ENCODE peak calls at places on chromosome 5, in ten cellular contexts. H is GM23248; O is effector memory CD8-positive, alpha-beta T cell; E is fibroblast of lung; M is activated effector memory CD4-positive, alpha-beta T cell treated with Interleukin-2 at 50 U/mL for 16 hours; F is epithelial cell of prostate; W is smooth muscle cell of the brain vasculature; S is NCI-H1436; D is skeletal muscle cell; U is Right ventricle myocardium superior. P is an unnamed sample.

GRCh38 chr5:129378961-129379360 is 81.1 kb upstream of the ADAMTS19 start:
- DNase-seq in H (no peak), O (no peak), E (no peak), M (no peak), F (no peak), W (no peak), S (no peak), D (no peak), U (no peak), P (no peak)

GRCh38 chr5:101068298-101068697 is 165.2 kb upstream of the ST8SIA4 start:
- DNase-seq in H (no peak), O (no peak), E (no peak), M (no peak), F (no peak), W (no peak), S (no peak), D (no peak), U (no peak), P (no peak)

GRCh38 chr5:36723921-36724320 is 117.5 kb downstream of the SLC1A3 start:
- DNase-seq in H (no peak), O (no peak), E (no peak), M (no peak), F (no peak), W (no peak), S (no peak), D (no peak), U (no peak), P (no peak)

GRCh38 chr5:54876-55569 is 36.9 kb upstream of the PLEKHG4B start:
- DNase-seq in H (no peak), O (no peak), E (no peak), M (no peak), F (no peak), W (no peak), S (no peak), D (no peak), U (peak), P (no peak)

GRCh38 chr5:93245226-93245625 is 335.8 kb downstream of the NR2F1-AS1 start:
- DNase-seq in H (no peak), O (no peak), E (no peak), M (no peak), F (no peak), W (no peak), S (no peak), D (no peak), U (no peak), P (no peak)

GRCh38 chr5:91469517-91470165 is 86.5 kb upstream of the ARRDC3 start:
- DNase-seq in H (no peak), O (no peak), E (peak), M (no peak), F (no peak), W (no peak), S (no peak), D (no peak), U (no peak), P (no peak)

GRCh38 chr5:20231040-20231439 is 243.0 kb upstream of the CDH18 start:
- DNase-seq in H (peak), O (no peak), E (no peak), M (no peak), F (no peak), W (no peak), S (no peak), D (no peak), U (no peak), P (no peak)

GRCh38 chr5:96014395-96014794 is 52.7 kb upstream of the ELL2 start:
- DNase-seq in H (no peak), O (no peak), E (no peak), M (no peak), F (no peak), W (no peak), S (no peak), D (no peak), U (no peak), P (no peak)

GRCh38 chr5:155794801-155795200 is 532.2 kb upstream of the SGCD start:
- DNase-seq in H (peak), O (no peak), E (peak), M (no peak), F (no peak), W (no peak), S (no peak), D (no peak), U (no peak), P (no peak)

GRCh38 chr5:131198625-131199024 is 27.9 kb downstream of the LYRM7 start:
- DNase-seq in H (peak), O (no peak), E (peak), M (no peak), F (no peak), W (no peak), S (no peak), D (no peak), U (no peak), P (no peak)

GRCh38 chr5:72648511-72648910 is 141.3 kb upstream of the ZNF366 start:
- DNase-seq in H (peak), O (no peak), E (peak), M (no peak), F (no peak), W (no peak), S (no peak), D (no peak), U (no peak), P (no peak)

GRCh38 chr5:113358696-113359095 is 76.1 kb downstream of the TSSK1B start:
- DNase-seq in H (no peak), O (no peak), E (no peak), M (no peak), F (no peak), W (no peak), S (no peak), D (no peak), U (no peak), P (no peak)

GRCh38 chr5:132737982-132738770 is 830 bp upstream of the KIF3A start:
- DNase-seq in H (no peak), O (no peak), E (no peak), M (no peak), F (no peak), W (no peak), S (no peak), D (no peak), U (no peak), P (no peak)

P was measured in BJ.